ENCODE peak calls at places on chromosome 12, in eight cellular contexts. One of them, this sample, is unnamed.

GRCh38 chr12:132397934-132398385 is 68.6 kb upstream of the GALNT9 start:
- DNase-seq in uterus: no peak
- DNase-seq in HepG2: no peak
- DNase-seq in GM12892: no peak
- DNase-seq in IMR-90: no peak
- DNase-seq in transverse colon: no peak
- DNase-seq in breast epithelium: no peak
- DNase-seq in tibial nerve: no peak
- DNase-seq in this sample: no peak

GRCh38 chr12:94206886-94207285 is 58.5 kb downstream of the PLXNC1 start:
- DNase-seq in IMR-90: no peak
- DNase-seq in GM12892: no peak
- DNase-seq in transverse colon: no peak
- DNase-seq in breast epithelium: no peak
- DNase-seq in HepG2: no peak
- DNase-seq in uterus: no peak
- DNase-seq in tibial nerve: no peak
- DNase-seq in this sample: no peak

GRCh38 chr12:64608901-64609542 is 1.3 kb upstream of the RASSF3 start:
- DNase-seq in HepG2: peak; percentile 58
- DNase-seq in uterus: no peak
- DNase-seq in tibial nerve: no peak
- DNase-seq in GM12892: peak; percentile 41
- DNase-seq in breast epithelium: no peak
- DNase-seq in IMR-90: peak; percentile 68
- DNase-seq in transverse colon: peak; percentile 67
- DNase-seq in this sample: no peak

GRCh38 chr12:19304149-19304780 is 135.0 kb upstream of the AEBP2 start:
- DNase-seq in GM12892: no peak
- DNase-seq in HepG2: peak; percentile 5
- DNase-seq in breast epithelium: no peak
- DNase-seq in IMR-90: no peak
- DNase-seq in tibial nerve: no peak
- DNase-seq in uterus: no peak
- DNase-seq in transverse colon: no peak
- DNase-seq in this sample: no peak

GRCh38 chr12:22477894-22478287 is 66.5 kb downstream of the C2CD5 start:
- DNase-seq in breast epithelium: no peak
- DNase-seq in IMR-90: no peak
- DNase-seq in transverse colon: no peak
- DNase-seq in HepG2: no peak
- DNase-seq in tibial nerve: no peak
- DNase-seq in GM12892: no peak
- DNase-seq in uterus: no peak
- DNase-seq in this sample: no peak

GRCh38 chr12:12505544-12506501 is 56.8 kb downstream of the DUSP16 start:
- DNase-seq in transverse colon: no peak
- DNase-seq in uterus: no peak
- DNase-seq in tibial nerve: no peak
- DNase-seq in IMR-90: peak; percentile 65
- DNase-seq in HepG2: peak; percentile 53
- DNase-seq in GM12892: peak; percentile 38
- DNase-seq in breast epithelium: no peak
- DNase-seq in this sample: no peak

GRCh38 chr12:107955966-107956643 is 173.0 kb upstream of the WSCD2 start:
- DNase-seq in HepG2: no peak
- DNase-seq in GM12892: no peak
- DNase-seq in breast epithelium: no peak
- DNase-seq in uterus: no peak
- DNase-seq in tibial nerve: no peak
- DNase-seq in IMR-90: no peak
- DNase-seq in transverse colon: no peak
- DNase-seq in this sample: no peak

GRCh38 chr12:106861984-106862894 is 87.8 kb downstream of the RIC8B start:
- DNase-seq in breast epithelium: no peak
- DNase-seq in HepG2: peak; percentile 55
- DNase-seq in uterus: no peak
- DNase-seq in GM12892: no peak
- DNase-seq in transverse colon: no peak
- DNase-seq in IMR-90: peak; percentile 90
- DNase-seq in tibial nerve: no peak
- DNase-seq in this sample: no peak

GRCh38 chr12:30166416-30166815 is 382.7 kb upstream of the TMTC1 start:
- DNase-seq in uterus: no peak
- DNase-seq in breast epithelium: no peak
- DNase-seq in GM12892: no peak
- DNase-seq in HepG2: no peak
- DNase-seq in transverse colon: no peak
- DNase-seq in tibial nerve: no peak
- DNase-seq in IMR-90: no peak
- DNase-seq in this sample: no peak

GRCh38 chr12:66699738-66700482 is 21.0 kb upstream of the GRIP1 start:
- DNase-seq in uterus: no peak
- DNase-seq in breast epithelium: no peak
- DNase-seq in IMR-90: no peak
- DNase-seq in tibial nerve: no peak
- DNase-seq in HepG2: no peak
- DNase-seq in GM12892: no peak
- DNase-seq in transverse colon: no peak
- DNase-seq in this sample: no peak

GRCh38 chr12:103102225-103102744 is 144.8 kb downstream of the ASCL1 start:
- DNase-seq in uterus: no peak
- DNase-seq in HepG2: no peak
- DNase-seq in GM12892: peak; percentile 11
- DNase-seq in IMR-90: no peak
- DNase-seq in transverse colon: no peak
- DNase-seq in breast epithelium: no peak
- DNase-seq in tibial nerve: no peak
- DNase-seq in this sample: no peak

GRCh38 chr12:15677207-15677606 is 112.0 kb downstream of the EPS8 start:
- DNase-seq in IMR-90: no peak
- DNase-seq in transverse colon: no peak
- DNase-seq in uterus: no peak
- DNase-seq in tibial nerve: no peak
- DNase-seq in breast epithelium: no peak
- DNase-seq in HepG2: no peak
- DNase-seq in GM12892: no peak
- DNase-seq in this sample: no peak

GRCh38 chr12:108724890-108725151 is 6.5 kb downstream of the CORO1C start:
- DNase-seq in transverse colon: no peak
- DNase-seq in breast epithelium: no peak
- DNase-seq in IMR-90: no peak
- DNase-seq in HepG2: no peak
- DNase-seq in tibial nerve: no peak
- DNase-seq in uterus: no peak
- DNase-seq in GM12892: no peak
- DNase-seq in this sample: no peak

GRCh38 chr12:43969882-43970281 is 134.0 kb downstream of the TMEM117 start:
- DNase-seq in tibial nerve: no peak
- DNase-seq in HepG2: no peak
- DNase-seq in transverse colon: no peak
- DNase-seq in IMR-90: peak; percentile 80
- DNase-seq in uterus: no peak
- DNase-seq in breast epithelium: no peak
- DNase-seq in GM12892: no peak
- DNase-seq in this sample: no peak

GRCh38 chr12:27193854-27194544 is 50.1 kb upstream of the STK38L start:
- DNase-seq in tibial nerve: no peak
- DNase-seq in transverse colon: peak; percentile 30
- DNase-seq in breast epithelium: no peak
- DNase-seq in GM12892: no peak
- DNase-seq in uterus: peak; percentile 49
- DNase-seq in IMR-90: peak; percentile 86
- DNase-seq in HepG2: no peak
- DNase-seq in this sample: no peak

GRCh38 chr12:12946686-12947355 is 5.1 kb downstream of the GPRC5D start:
- DNase-seq in HepG2: peak; percentile 89
- DNase-seq in IMR-90: no peak
- DNase-seq in GM12892: no peak
- DNase-seq in uterus: no peak
- DNase-seq in transverse colon: no peak
- DNase-seq in breast epithelium: no peak
- DNase-seq in tibial nerve: no peak
- DNase-seq in this sample: no peak

GRCh38 chr12:44000309-44000952 is 164.6 kb downstream of the TMEM117 start:
- DNase-seq in IMR-90: peak; percentile 31
- DNase-seq in tibial nerve: no peak
- DNase-seq in GM12892: no peak
- DNase-seq in transverse colon: no peak
- DNase-seq in uterus: no peak
- DNase-seq in HepG2: peak; percentile 81
- DNase-seq in breast epithelium: no peak
- DNase-seq in this sample: no peak

GRCh38 chr12:11746024-11746771 is 96.7 kb downstream of the ETV6 start:
- DNase-seq in breast epithelium: no peak
- DNase-seq in uterus: no peak
- DNase-seq in transverse colon: no peak
- DNase-seq in tibial nerve: no peak
- DNase-seq in HepG2: no peak
- DNase-seq in IMR-90: peak; percentile 55
- DNase-seq in GM12892: no peak
- DNase-seq in this sample: no peak

GRCh38 chr12:53735556-53735955 is 8.3 kb upstream of the CALCOCO1 start:
- DNase-seq in uterus: no peak
- DNase-seq in IMR-90: no peak
- DNase-seq in transverse colon: no peak
- DNase-seq in HepG2: no peak
- DNase-seq in breast epithelium: no peak
- DNase-seq in tibial nerve: no peak
- DNase-seq in GM12892: no peak
- DNase-seq in this sample: no peak

GRCh38 chr12:19138551-19139344 is 9.2 kb downstream of the PLEKHA5 start:
- DNase-seq in breast epithelium: no peak
- DNase-seq in tibial nerve: no peak
- DNase-seq in HepG2: no peak
- DNase-seq in GM12892: no peak
- DNase-seq in transverse colon: no peak
- DNase-seq in IMR-90: peak; percentile 47
- DNase-seq in uterus: no peak
- DNase-seq in this sample: no peak

GRCh38 chr12:105744659-105745058 is 394.1 kb downstream of the NUAK1 start:
- DNase-seq in transverse colon: no peak
- DNase-seq in GM12892: no peak
- DNase-seq in IMR-90: no peak
- DNase-seq in HepG2: no peak
- DNase-seq in breast epithelium: no peak
- DNase-seq in tibial nerve: no peak
- DNase-seq in uterus: no peak
- DNase-seq in this sample: no peak

GRCh38 chr12:55624056-55624455 is 12.6 kb upstream of the OR10P1 start:
- DNase-seq in tibial nerve: no peak
- DNase-seq in GM12892: no peak
- DNase-seq in breast epithelium: no peak
- DNase-seq in uterus: no peak
- DNase-seq in IMR-90: no peak
- DNase-seq in HepG2: no peak
- DNase-seq in transverse colon: no peak
- DNase-seq in this sample: no peak

GRCh38 chr12:112916270-112916669 is 9.5 kb downstream of the OAS1 start:
- DNase-seq in transverse colon: peak; percentile 35
- DNase-seq in IMR-90: no peak
- DNase-seq in HepG2: no peak
- DNase-seq in GM12892: no peak
- DNase-seq in uterus: no peak
- DNase-seq in breast epithelium: peak; percentile 89
- DNase-seq in tibial nerve: no peak
- DNase-seq in this sample: no peak

GRCh38 chr12:49741882-49742620 is 694 bp downstream of the TMBIM6 start:
- DNase-seq in tibial nerve: peak; percentile 65
- DNase-seq in GM12892: peak; percentile 47
- DNase-seq in transverse colon: peak; percentile 94
- DNase-seq in breast epithelium: peak; percentile 90
- DNase-seq in IMR-90: peak; percentile 86
- DNase-seq in uterus: peak; percentile 74
- DNase-seq in HepG2: peak; percentile 88
- DNase-seq in this sample: peak; percentile 92
- TF ChIP-seq POLR2A in tibial nerve: no peak
- TF ChIP-seq POLR2A in GM12892: no peak
- TF ChIP-seq POLR2A in transverse colon: no peak
- TF ChIP-seq POLR2A in breast epithelium: no peak
- TF ChIP-seq POLR2A in IMR-90: peak; percentile 70
- TF ChIP-seq POLR2A in uterus: no peak
- TF ChIP-seq POLR2A in HepG2: no peak
- TF ChIP-seq POLR2A in this sample: no peak

DNA sequence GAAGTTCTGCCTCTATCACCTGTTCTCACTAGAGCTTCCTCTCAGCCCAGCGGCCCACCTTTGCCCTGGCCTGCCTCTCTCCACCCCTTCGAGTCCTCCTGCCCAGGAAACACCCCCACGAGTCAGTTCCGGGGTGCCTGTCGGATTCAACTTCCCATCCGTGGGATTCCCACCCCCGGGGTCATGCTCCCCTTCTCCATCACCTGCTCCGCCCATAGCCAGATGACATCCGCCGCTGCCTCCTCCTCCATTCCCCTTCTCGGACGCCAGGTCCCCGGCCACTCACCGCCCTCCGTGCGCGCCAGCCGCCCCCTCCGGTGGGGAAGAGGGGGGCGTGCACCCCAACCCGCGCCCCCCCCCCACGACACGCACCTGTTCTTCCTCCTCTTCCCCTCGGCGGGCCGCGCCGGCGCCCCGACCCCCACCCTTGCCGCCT is 758 bp downstream of the SPPL3 start:
- DNase-seq in HepG2: peak; percentile 39
- DNase-seq in uterus: peak; percentile 38
- DNase-seq in breast epithelium: peak; percentile 62
- DNase-seq in IMR-90: peak; percentile 16
- DNase-seq in GM12892: peak; percentile 56
- DNase-seq in tibial nerve: peak; percentile 23
- DNase-seq in transverse colon: peak; percentile 81
- DNase-seq in this sample: peak; percentile 91
- TF ChIP-seq POLR2A in HepG2: peak; percentile 40
- TF ChIP-seq POLR2A in uterus: no peak
- TF ChIP-seq POLR2A in breast epithelium: no peak
- TF ChIP-seq POLR2A in IMR-90: no peak
- TF ChIP-seq POLR2A in GM12892: peak; percentile 53
- TF ChIP-seq POLR2A in tibial nerve: no peak
- TF ChIP-seq POLR2A in transverse colon: peak; percentile 72
- TF ChIP-seq POLR2A in this sample: peak; percentile 50

DNA sequence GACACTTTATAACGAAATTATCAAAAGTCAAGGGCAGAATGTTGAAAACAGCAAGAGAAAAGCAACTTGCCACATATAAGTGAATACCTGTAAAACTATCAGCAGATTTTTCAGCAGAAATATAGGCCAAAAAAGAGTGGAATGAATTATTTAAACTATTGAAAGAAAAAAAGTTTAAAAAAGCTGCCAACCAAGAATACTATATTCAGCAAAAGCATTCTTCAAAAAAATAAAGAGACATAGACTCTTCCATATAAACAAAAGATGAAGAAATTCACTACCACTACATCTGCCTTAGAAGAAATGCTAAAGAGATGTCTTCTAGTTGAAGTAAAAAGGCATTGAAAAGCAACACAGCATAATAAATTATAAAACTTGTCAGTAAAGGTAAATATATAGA is 80.6 kb upstream of the CPNE8 start:
- DNase-seq in uterus: no peak
- DNase-seq in IMR-90: no peak
- DNase-seq in GM12892: no peak
- DNase-seq in tibial nerve: no peak
- DNase-seq in breast epithelium: no peak
- DNase-seq in HepG2: no peak
- DNase-seq in transverse colon: no peak
- DNase-seq in this sample: no peak
- TF ChIP-seq POLR2A in uterus: no peak
- TF ChIP-seq POLR2A in IMR-90: no peak
- TF ChIP-seq POLR2A in GM12892: no peak
- TF ChIP-seq POLR2A in tibial nerve: no peak
- TF ChIP-seq POLR2A in breast epithelium: no peak
- TF ChIP-seq POLR2A in HepG2: no peak
- TF ChIP-seq POLR2A in transverse colon: no peak
- TF ChIP-seq POLR2A in this sample: no peak

GRCh38 chr12:124909831-124910560 is 4.5 kb downstream of the UBC start:
- DNase-seq in transverse colon: no peak
- DNase-seq in breast epithelium: no peak
- DNase-seq in HepG2: no peak
- DNase-seq in IMR-90: peak; percentile 48
- DNase-seq in GM12892: no peak
- DNase-seq in uterus: no peak
- DNase-seq in tibial nerve: no peak
- DNase-seq in this sample: no peak
- TF ChIP-seq POLR2A in transverse colon: peak; percentile 3
- TF ChIP-seq POLR2A in breast epithelium: peak; percentile 29
- TF ChIP-seq POLR2A in HepG2: peak; percentile 75
- TF ChIP-seq POLR2A in IMR-90: no peak
- TF ChIP-seq POLR2A in GM12892: peak; percentile 48
- TF ChIP-seq POLR2A in uterus: no peak
- TF ChIP-seq POLR2A in tibial nerve: no peak
- TF ChIP-seq POLR2A in this sample: no peak

This sample was measured in upper lobe of left lung.